ENCODE peak calls at places on chromosomes 11 and 22, in six cellular contexts. K is GM19239; W is HT-29; T is activated CD4-positive, alpha-beta T cell treated with anti-CD3 and anti-CD28 coated beads for 24 hours; X is T follicular helper cell; R is GOT3. G is an unnamed sample.

GRCh38 chr11:12494699-12495098 is 117.3 kb downstream of the PARVA start:
- DNase-seq in W (no peak), K (no peak), X (no peak), R (no peak), T (no peak), G (no peak)

GRCh38 chr11:70134490-70134889 is 56.4 kb downstream of the ANO1 start:
- DNase-seq in K (no peak), W (no peak), R (no peak), T (no peak), X (no peak), G (no peak)

GRCh38 chr22:50329236-50329635 is 2.4 kb upstream of the DENND6B start:
- DNase-seq in W (no peak), X (no peak), R (no peak), K (no peak), T (no peak), G (no peak)

GRCh38 chr11:420911-421321 is 6.1 kb upstream of the SIGIRR start:
- DNase-seq in T (no peak), X (no peak), R (no peak), K (no peak), W (peak), G (no peak)

GRCh38 chr11:19332476-19332875 is 91.7 kb upstream of the E2F8 start:
- DNase-seq in X (no peak), W (no peak), R (no peak), T (no peak), K (no peak), G (no peak)

GRCh38 chr11:118892515-118892914 is 8.8 kb downstream of the CXCR5 start:
- DNase-seq in K (no peak), R (no peak), X (peak), W (no peak), T (no peak), G (no peak)

GRCh38 chr11:63212742-63213141 is 30.7 kb downstream of the SLC22A25 start:
- DNase-seq in X (no peak), T (peak), R (no peak), W (peak), K (peak), G (peak)

GRCh38 chr11:116613201-116613910 is 159.4 kb downstream of the BUD13 start:
- DNase-seq in R (no peak), K (no peak), W (no peak), X (no peak), T (no peak), G (no peak)

GRCh38 chr11:41456288-41456687 is 3.2 kb downstream of the LRRC4C start:
- DNase-seq in T (no peak), W (no peak), K (no peak), R (no peak), X (no peak), G (peak)

GRCh38 chr11:49995559-49995958 is 13.2 kb upstream of the OR4C12 start:
- DNase-seq in K (peak), X (no peak), W (peak), T (peak), R (no peak), G (peak)

GRCh38 chr11:57474017-57474750 is 13.9 kb downstream of the RTN4RL2 start:
- DNase-seq in X (no peak), R (no peak), W (no peak), K (no peak), T (no peak), G (no peak)

GRCh38 chr11:112024778-112025678 is at the start of gene DLAT:
- DNase-seq in T (peak), R (peak), K (peak), X (peak), W (peak), G (peak)

GRCh38 chr11:74024630-74025029 is 15.7 kb upstream of the UCP3 start:
- DNase-seq in K (no peak), T (no peak), X (no peak), R (no peak), W (no peak), G (no peak)

GRCh38 chr22:43928418-43929307 is 5.1 kb downstream of the PNPLA3 start:
- DNase-seq in K (no peak), T (no peak), R (no peak), W (no peak), X (no peak), G (no peak)

GRCh38 chr11:46330887-46331652 is 16.2 kb upstream of the DGKZ start:
- DNase-seq in W (no peak), K (no peak), R (no peak), T (no peak), X (peak), G (no peak)

GRCh38 chr11:126345759-126346585 is 9.5 kb upstream of the ST3GAL4 start:
- DNase-seq in R (no peak), X (no peak), T (no peak), W (peak), K (no peak), G (no peak)